ENCODE peak calls at places on chromosomes 5 and 9, in five cellular contexts. Y, A, K, T and O are unnamed samples.

GRCh38 chr5:32443541-32444190 is 874 bp downstream of the ZFR start:
- DNase-seq in T (peak; percentile 25), A (peak; percentile 74), Y (peak; percentile 71), K (peak; percentile 45), O (peak; percentile 48)

GRCh38 chr5:171806976-171807823 is 21.6 kb downstream of the SMIM23 start:
- DNase-seq in Y (peak; percentile 62), A (peak; percentile 36), T (peak; percentile 42), K (no peak), O (peak; percentile 5)

GRCh38 chr5:73963021-73963420 is 337.0 kb downstream of the ARHGEF28 start:
- DNase-seq in K (no peak), Y (no peak), T (no peak), A (no peak), O (peak; percentile 89)

GRCh38 chr5:22699319-22699718 is 153.8 kb downstream of the CDH12 start:
- DNase-seq in K (no peak), T (peak; percentile 4), A (peak; percentile 15), Y (peak; percentile 7), O (no peak)

GRCh38 chr9:4832786-4833579 is 40.2 kb downstream of the RCL1 start:
- DNase-seq in Y (peak; percentile 97), T (peak; percentile 100), K (no peak), A (no peak), O (peak; percentile 98)

GRCh38 chr5:54090495-54091084 is 219.8 kb downstream of the ARL15 start:
- DNase-seq in A (peak; percentile 27), K (no peak), T (peak; percentile 85), Y (peak; percentile 85), O (peak; percentile 91)

GRCh38 chr5:139078345-139078744 is 119.8 kb downstream of the SIL1 start:
- DNase-seq in T (no peak), A (peak; percentile 27), K (no peak), Y (no peak), O (no peak)

GRCh38 chr5:108432024-108432423 is 50.1 kb upstream of the FBXL17 start:
- DNase-seq in K (no peak), T (peak; percentile 51), Y (peak; percentile 76), A (no peak), O (peak; percentile 46)

GRCh38 chr9:76901801-76902200 is 4.1 kb downstream of the PRUNE2 start:
- DNase-seq in K (no peak), A (no peak), Y (no peak), T (no peak), O (no peak)

GRCh38 chr5:178071108-178071507 is 42.2 kb upstream of the N4BP3 start:
- DNase-seq in A (no peak), Y (no peak), K (no peak), T (no peak), O (no peak)

GRCh38 chr9:22105005-22105722 is 96.1 kb upstream of the CDKN2B start:
- DNase-seq in A (no peak), Y (no peak), T (no peak), K (no peak), O (no peak)

GRCh38 chr5:34639852-34640626 is 16.1 kb upstream of the RAI14 start:
- DNase-seq in K (no peak), T (peak; percentile 90), Y (peak; percentile 43), A (no peak), O (peak; percentile 28)

GRCh38 chr5:113115956-113116355 is 139.4 kb downstream of the DCP2 start:
- DNase-seq in A (no peak), K (no peak), Y (no peak), T (no peak), O (no peak)

GRCh38 chr5:29367176-29367833 is 1826.2 kb upstream of the CDH6 start:
- DNase-seq in Y (no peak), T (no peak), A (peak; percentile 37), K (no peak), O (no peak)

GRCh38 chr5:86008704-86009103 is 609.0 kb upstream of the COX7C start:
- DNase-seq in A (no peak), T (no peak), Y (no peak), K (no peak), O (no peak)

GRCh38 chr9:130965680-130966079 is 26.6 kb upstream of the FIBCD1 start:
- DNase-seq in K (no peak), T (no peak), A (no peak), Y (no peak), O (no peak)
- H4K20me1 ChIP-seq in K (no peaks in the 10 kb centered on the region), T (no peaks in the 10 kb centered on the region), A (no peaks in the 10 kb centered on the region), Y (no peaks in the 10 kb centered on the region), O (no peaks in the 10 kb centered on the region)

GRCh38 chr9:133855802-133856592 is 117.8 kb upstream of the SARDH start:
- DNase-seq in A (no peak), K (no peak), Y (no peak), T (peak; percentile 87), O (peak; percentile 97)

GRCh38 chr9:133854785-133855184 is 116.6 kb upstream of the SARDH start:
- DNase-seq in Y (no peak), A (no peak), K (no peak), T (no peak), O (no peak)

GRCh38 chr9:133857639-133858038 is 119.5 kb upstream of the SARDH start:
- DNase-seq in Y (no peak), A (no peak), T (no peak), K (no peak), O (no peak)

GRCh38 chr9:133858771-133859170 is 120.6 kb upstream of the SARDH start:
- DNase-seq in T (no peak), A (no peak), K (no peak), Y (no peak), O (no peak)

GRCh38 chr9:133856798-133857197 is 118.6 kb upstream of the SARDH start:
- DNase-seq in T (no peak), Y (no peak), A (no peak), K (no peak), O (no peak)
- H4K20me1 ChIP-seq in T (peaks cover 9% of the 10 kb centered on the region), Y (no peaks in the 10 kb centered on the region), A (peaks cover 3% of the 10 kb centered on the region), K (no peaks in the 10 kb centered on the region), O (no peaks in the 10 kb centered on the region)

GRCh38 chr9:36980148-36980974 is 53.7 kb downstream of the PAX5 start:
- DNase-seq in K (peak; percentile 77), Y (no peak), A (peak; percentile 85), T (no peak), O (no peak)
- H4K20me1 ChIP-seq in K (no peaks in the 10 kb centered on the region), Y (no peaks in the 10 kb centered on the region), A (peaks cover 3% of the 10 kb centered on the region), T (peaks cover 5% of the 10 kb centered on the region), O (no peaks in the 10 kb centered on the region)

DNA sequence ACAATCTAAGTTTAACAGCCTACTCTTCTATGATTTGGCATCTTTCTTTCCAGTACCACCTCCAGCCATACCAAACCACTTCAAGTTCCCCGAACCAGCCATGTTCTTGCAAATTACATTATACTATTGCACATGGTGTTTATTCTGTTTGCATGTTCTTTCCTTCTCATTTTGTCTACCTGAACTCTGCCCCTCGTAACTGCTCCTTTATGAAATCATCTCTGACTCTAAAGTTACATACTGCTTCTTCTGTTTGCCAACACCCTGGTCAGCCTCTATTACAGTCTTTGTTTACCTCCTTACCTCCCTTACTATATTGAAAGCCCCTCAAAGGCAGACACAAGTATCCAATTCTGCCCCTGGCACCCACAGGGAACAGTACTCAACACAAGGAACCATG is 6.0 kb downstream of the PPP6C start:
- DNase-seq in K (no peak), T (no peak), Y (no peak), A (no peak), O (no peak)
- H4K20me1 ChIP-seq in K (no peaks in the 10 kb centered on the region), T (peaks cover 61% of the 10 kb centered on the region), Y (no peaks in the 10 kb centered on the region), A (peaks cover 69% of the 10 kb centered on the region), O (no peaks in the 10 kb centered on the region)

DNA sequence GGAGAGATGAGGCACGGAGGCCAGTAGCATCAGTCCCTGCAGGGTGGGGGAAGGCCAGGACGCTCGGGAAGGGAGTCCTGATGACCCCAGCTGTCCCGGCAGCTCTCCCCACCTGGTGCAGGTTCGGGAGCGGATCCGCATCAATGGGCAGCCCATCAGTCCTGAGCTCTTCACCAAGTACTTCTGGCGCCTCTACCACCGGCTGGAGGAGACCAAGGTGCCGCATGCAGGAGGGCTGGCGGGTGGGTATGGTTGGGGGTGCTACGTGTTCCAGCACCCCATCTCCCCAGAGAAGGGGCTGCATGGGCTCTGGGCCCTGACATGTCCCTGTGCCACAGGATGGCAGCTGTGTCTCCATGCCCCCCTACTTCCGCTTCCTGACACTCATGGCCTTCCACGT is 4.2 kb downstream of the FPGS start:
- DNase-seq in Y (no peak), A (no peak), K (no peak), T (no peak), O (no peak)
- H4K20me1 ChIP-seq in Y (no peaks in the 10 kb centered on the region), A (peaks cover 15% of the 10 kb centered on the region), K (no peaks in the 10 kb centered on the region), T (peaks cover 8% of the 10 kb centered on the region), O (no peaks in the 10 kb centered on the region)